ENCODE peak calls at places on chromosomes 6 and 20, in five cellular contexts. J is bronchial epithelial cell, P is foreskin fibroblast, V is HCT116, B is endodermal cell. K is an unnamed sample.

GRCh38 chr20:17466641-17467040 is 64.5 kb downstream of the BFSP1 start:
- DNase-seq in V (no peak), J (no peak), P (no peak), B (no peak), K (no peak)

GRCh38 chr20:45041464-45042337 is 59.2 kb downstream of the KCNS1 start:
- DNase-seq in B (peak), P (peak), J (peak), V (peak), K (peak)

GRCh38 chr20:37365760-37366638 is 20.1 kb downstream of the SRC start:
- DNase-seq in P (no peak), J (no peak), B (no peak), V (no peak), K (no peak)

GRCh38 chr6:136067731-136068341 is 182.3 kb downstream of the MTFR2 start:
- DNase-seq in V (peak), P (peak), B (peak), J (peak), K (peak)

GRCh38 chr20:760751-761417 is 7.4 kb downstream of the SLC52A3 start:
- DNase-seq in B (peak), V (peak), P (peak), J (peak), K (no peak)

GRCh38 chr6:31922942-31923341 is 4.6 kb upstream of the C2 start:
- DNase-seq in P (no peak), J (no peak), V (peak), B (peak), K (peak)

GRCh38 chr20:62908971-62909791 is 17.1 kb downstream of the DIDO1 start:
- DNase-seq in B (no peak), P (no peak), V (no peak), J (no peak), K (no peak)

GRCh38 chr20:38123021-38123587 is 42.0 kb downstream of the TGM2 start:
- DNase-seq in V (no peak), P (peak), B (peak), J (no peak), K (peak)

GRCh38 chr6:169883316-169883715 is 131.9 kb downstream of the ERMARD start:
- DNase-seq in J (no peak), B (peak), V (no peak), P (no peak), K (no peak)

GRCh38 chr6:7424058-7424457 is 34.5 kb downstream of the RIOK1 start:
- DNase-seq in P (no peak), B (no peak), V (no peak), J (no peak), K (no peak)

GRCh38 chr6:4571011-4571410 is 205.2 kb upstream of the CDYL start:
- DNase-seq in P (no peak), V (no peak), J (no peak), B (no peak), K (no peak)

GRCh38 chr6:152636675-152637421 is at the start of gene SYNE1:
- DNase-seq in J (no peak), V (no peak), P (peak), B (peak), K (peak)

GRCh38 chr6:152135755-152136448 is 328.4 kb downstream of the ESR1 start:
- DNase-seq in B (no peak), J (no peak), V (no peak), P (no peak), K (no peak)

GRCh38 chr20:41149679-41150131 is 12.4 kb downstream of the PLCG1 start:
- DNase-seq in J (peak), V (peak), P (peak), B (no peak), K (peak)

GRCh38 chr20:916125-916799 is at the start of gene ANGPT4:
- DNase-seq in J (no peak), B (peak), V (no peak), P (peak), K (no peak)

GRCh38 chr6:125749112-125749863 is at the start of gene HEY2:
- DNase-seq in V (peak), P (peak), B (peak), J (peak), K (peak)
- H3K4me3 ChIP-seq in V (no peak), P (peak), B (peak), J (peak), K (peak)

DNA sequence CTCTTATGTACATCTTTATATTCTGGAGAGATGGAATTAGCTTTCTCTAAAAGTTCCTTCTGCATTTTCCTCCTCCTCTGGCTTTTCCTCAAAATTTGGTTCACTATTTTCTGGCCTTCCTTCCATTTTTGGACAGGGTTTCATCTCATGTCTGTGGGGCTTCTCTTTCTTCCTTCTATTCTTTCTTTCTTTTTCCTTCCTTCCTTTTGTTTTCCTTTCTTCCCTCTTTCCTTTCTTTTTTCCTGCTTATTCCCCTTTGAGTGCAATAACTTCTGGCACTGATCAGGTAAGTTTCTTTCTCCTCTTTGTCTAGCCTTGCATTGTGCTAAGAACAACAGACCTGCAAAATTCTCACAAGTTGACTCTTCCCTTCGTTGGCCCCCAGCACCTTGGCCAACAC is 5.5 kb upstream of the ATRN start:
- DNase-seq in P (no peak), J (no peak), B (no peak), V (no peak), K (no peak)
- TF ChIP-seq CTCF in P (no peak), J (no peak), B (no peak), V (no peak), K (no peak)

GRCh38 chr6:36677753-36678487 is 594 bp upstream of the CDKN1A start:
- DNase-seq in J (no peak), B (no peak), P (no peak), V (no peak), K (no peak)
- H3K4me3 ChIP-seq in J (peak), B (peak), P (peak), V (peak), K (peak)

DNA sequence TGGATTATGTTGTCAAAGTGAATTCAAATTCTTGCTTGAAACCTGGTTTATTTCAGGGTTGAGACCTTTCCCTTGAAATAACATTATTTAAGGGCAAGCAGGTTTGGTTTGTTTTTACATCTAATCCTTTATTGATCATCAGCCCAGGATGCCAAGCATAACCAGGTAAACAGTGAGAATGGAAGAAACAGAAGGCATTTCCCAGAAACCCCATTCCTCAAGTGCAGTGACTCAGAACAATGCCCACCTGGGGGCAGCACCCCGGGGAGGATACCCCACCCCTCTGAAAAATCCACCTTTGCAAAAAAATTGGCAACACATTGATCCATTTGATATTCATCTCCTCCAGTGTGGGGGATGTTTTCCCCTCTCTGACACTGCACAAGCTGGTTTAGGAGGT is 32.5 kb downstream of the POFUT1 start:
- DNase-seq in V (no peak), B (no peak), J (no peak), P (no peak), K (no peak)
- TF ChIP-seq CTCF in V (no peak), B (peak), J (no peak), P (no peak), K (no peak)

GRCh38 chr6:139013185-139013800 is 15.3 kb upstream of the ABRACL start:
- DNase-seq in V (no peak), B (no peak), J (no peak), P (no peak), K (no peak)
- H3K4me3 ChIP-seq in V (no peak), B (no peak), J (no peak), P (no peak), K (no peak)

GRCh38 chr6:63275953-63276352 is 43.8 kb downstream of the LGSN start:
- DNase-seq in P (no peak), V (no peak), J (no peak), B (no peak), K (no peak)

GRCh38 chr6:63268574-63268973 is 51.2 kb downstream of the LGSN start:
- DNase-seq in J (no peak), P (no peak), B (no peak), V (no peak), K (no peak)

GRCh38 chr6:63267828-63268227 is 52.0 kb downstream of the LGSN start:
- DNase-seq in B (no peak), V (no peak), P (no peak), J (no peak), K (no peak)

GRCh38 chr6:63269470-63269869 is 50.3 kb downstream of the LGSN start:
- DNase-seq in V (no peak), B (peak), J (no peak), P (no peak), K (no peak)

DNA sequence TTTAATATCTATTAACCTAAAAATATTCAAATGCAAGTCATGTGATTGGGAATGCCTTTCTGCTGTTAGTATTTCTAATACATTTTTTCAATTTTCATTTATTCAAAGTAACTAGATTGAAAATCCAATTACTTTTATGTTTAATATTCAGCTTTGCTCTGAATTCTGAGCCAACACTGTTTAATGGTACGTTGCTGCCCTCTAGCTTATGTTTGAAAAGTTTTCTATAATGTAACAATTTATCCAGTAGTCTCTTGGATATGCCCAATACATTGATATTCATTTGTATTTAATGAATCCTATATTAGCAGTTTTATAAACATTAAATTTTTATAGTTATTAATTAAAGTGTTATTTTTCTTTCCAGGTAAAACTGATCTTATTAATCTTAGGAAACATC is 47.4 kb downstream of the LGSN start:
- DNase-seq in V (peak), J (peak), B (no peak), P (peak), K (peak)
- TF ChIP-seq CTCF in V (peak), J (peak), B (peak), P (no peak), K (no peak)

GRCh38 chr6:113423956-113424355 is 433.2 kb upstream of the MARCKS start:
- DNase-seq in V (no peak), J (no peak), B (no peak), P (no peak), K (peak)
- H3K4me3 ChIP-seq in V (no peak), J (no peak), B (no peak), P (no peak), K (no peak)

GRCh38 chr6:10595731-10596664 is 74.8 kb downstream of the GCNT2 start:
- DNase-seq in V (no peak), B (peak), P (no peak), J (peak), K (no peak)

GRCh38 chr6:10599046-10599445 is 77.9 kb downstream of the GCNT2 start:
- DNase-seq in P (no peak), V (no peak), B (no peak), J (no peak), K (no peak)

GRCh38 chr6:10603265-10603664 is 82.1 kb downstream of the GCNT2 start:
- DNase-seq in P (no peak), B (peak), V (no peak), J (no peak), K (no peak)

GRCh38 chr6:10597499-10598001 is 76.4 kb downstream of the GCNT2 start:
- DNase-seq in P (no peak), B (peak), J (no peak), V (no peak), K (no peak)

DNA sequence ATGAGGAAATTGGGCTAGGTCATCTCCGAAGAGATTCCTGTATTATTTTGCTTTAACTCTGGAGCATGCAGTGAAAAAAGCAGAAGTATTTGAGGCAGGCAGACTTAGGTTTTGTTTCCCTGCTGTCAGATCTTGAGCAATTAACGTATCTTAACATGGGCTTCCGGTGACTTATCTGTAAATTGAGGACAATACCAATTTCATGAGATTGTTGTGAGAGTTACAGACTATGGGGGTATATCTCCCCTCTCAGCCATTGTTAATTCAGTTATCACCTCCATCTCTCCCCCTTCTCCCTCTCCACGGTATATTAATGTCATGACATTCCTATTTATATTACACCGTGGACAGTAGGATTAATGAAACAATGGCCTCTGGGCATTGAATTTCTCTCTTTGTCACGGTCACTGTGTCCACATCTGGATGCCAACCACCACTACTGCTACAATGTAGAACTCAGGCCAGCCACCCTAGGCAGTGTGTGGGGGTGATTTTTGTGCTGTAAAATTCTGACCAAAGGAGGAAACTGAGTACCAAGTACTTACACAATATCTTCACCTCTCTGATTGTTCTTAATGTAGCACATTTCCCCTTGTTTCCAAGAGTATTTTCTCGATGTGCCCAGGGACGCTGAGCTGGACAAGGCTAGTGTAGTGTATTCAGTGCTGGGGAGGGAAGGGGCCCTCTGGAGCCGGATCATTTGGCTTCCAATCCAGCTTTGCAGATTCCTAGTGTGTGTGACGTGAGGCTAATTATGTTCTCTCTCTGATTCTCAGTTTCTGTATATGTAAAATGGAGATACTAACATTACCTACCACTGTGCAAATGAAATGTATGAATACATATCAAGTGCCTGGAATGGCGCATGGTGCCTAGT is 77.2 kb downstream of the GCNT2 start:
- DNase-seq in V (no peak), P (no peak), J (no peak), B (peak), K (no peak)
- TF ChIP-seq CTCF in V (no peak), P (no peak), J (no peak), B (no peak), K (no peak)

K was measured in fibroblast of the aortic adventitia.